ENCODE peak calls at places on chromosome 21, in nine cellular contexts. S is tibial artery, F is brain microvascular endothelial cell, G is foreskin fibroblast, L is cardiac muscle cell, M is endothelial cell, K is Peyer's patch, U is thyroid gland, B is neural progenitor cell. T is an unnamed sample.

GRCh38 chr21:39020751-39021474 is 162.3 kb downstream of the PSMG1 start:
- DNase-seq in S (no peak), F (peak; percentile 47), G (peak; percentile 41), L (peak; percentile 86), M (peak; percentile 52), K (peak; percentile 70), U (peak; percentile 18), B (no peak), T (no peak)

GRCh38 chr21:26753822-26754221 is 91.4 kb downstream of the ADAMTS1 start:
- DNase-seq in S (no peak), F (no peak), G (no peak), L (no peak), M (no peak), K (no peak), U (no peak), B (no peak), T (no peak)

GRCh38 chr21:43906585-43907370 is 41.8 kb downstream of the AGPAT3 start:
- DNase-seq in S (peak; percentile 54), F (no peak), G (no peak), L (no peak), M (no peak), K (no peak), U (no peak), B (no peak), T (no peak)

GRCh38 chr21:30234643-30235042 is 18.7 kb upstream of the CLDN8 start:
- DNase-seq in S (no peak), F (peak; percentile 26), G (peak; percentile 20), L (peak; percentile 43), M (no peak), K (no peak), U (no peak), B (no peak), T (no peak)

GRCh38 chr21:25831300-25831699 is 96.5 kb downstream of the GABPA start:
- DNase-seq in S (no peak), F (no peak), G (no peak), L (no peak), M (no peak), K (no peak), U (no peak), B (no peak), T (no peak)

GRCh38 chr21:26140185-26140584 is 30.4 kb downstream of the APP start:
- DNase-seq in S (peak; percentile 72), F (peak; percentile 99), G (peak; percentile 94), L (peak; percentile 97), M (no peak), K (peak; percentile 56), U (no peak), B (no peak), T (no peak)

GRCh38 chr21:15343066-15343465 is 278.3 kb upstream of the NRIP1 start:
- DNase-seq in S (no peak), F (peak; percentile 14), G (no peak), L (peak; percentile 47), M (no peak), K (no peak), U (no peak), B (no peak), T (no peak)

GRCh38 chr21:26679299-26679698 is 106.2 kb upstream of the CYYR1 start:
- DNase-seq in S (no peak), F (no peak), G (no peak), L (no peak), M (no peak), K (no peak), U (no peak), B (no peak), T (no peak)

GRCh38 chr21:29394051-29394450 is 95.3 kb downstream of the BACH1 start:
- DNase-seq in S (no peak), F (no peak), G (no peak), L (no peak), M (no peak), K (no peak), U (no peak), B (no peak), T (no peak)

GRCh38 chr21:43645414-43645891 is 13.8 kb downstream of the HSF2BP start:
- DNase-seq in S (peak; percentile 82), F (peak; percentile 84), G (no peak), L (peak; percentile 89), M (peak; percentile 49), K (peak; percentile 79), U (no peak), B (peak; percentile 66), T (no peak)

GRCh38 chr21:43782741-43783700 is 6.4 kb upstream of the RRP1 start:
- DNase-seq in S (no peak), F (no peak), G (no peak), L (no peak), M (no peak), K (no peak), U (no peak), B (no peak), T (no peak)

GRCh38 chr21:43835061-43835460 is 30.0 kb upstream of the AGPAT3 start:
- DNase-seq in S (no peak), F (no peak), G (no peak), L (no peak), M (no peak), K (no peak), U (no peak), B (no peak), T (no peak)

GRCh38 chr21:38909109-38909508 is 103.4 kb downstream of the ETS2 start:
- DNase-seq in S (no peak), F (no peak), G (no peak), L (no peak), M (no peak), K (no peak), U (no peak), B (no peak), T (no peak)

GRCh38 chr21:30233636-30234035 is 17.7 kb upstream of the CLDN8 start:
- DNase-seq in S (no peak), F (no peak), G (peak; percentile 3), L (no peak), M (no peak), K (no peak), U (no peak), B (no peak), T (no peak)

GRCh38 chr21:19557488-19557887 is 1153.9 kb upstream of the TMPRSS15 start:
- DNase-seq in S (no peak), F (no peak), G (no peak), L (no peak), M (no peak), K (no peak), U (no peak), B (no peak), T (no peak)

GRCh38 chr21:42983869-42984268 is 9.5 kb downstream of the PKNOX1 start:
- DNase-seq in S (no peak), F (no peak), G (no peak), L (no peak), M (no peak), K (no peak), U (no peak), B (no peak), T (no peak)

GRCh38 chr21:25457411-25457810 is 149.9 kb downstream of the MRPL39 start:
- DNase-seq in S (no peak), F (peak; percentile 39), G (peak; percentile 20), L (peak; percentile 52), M (no peak), K (no peak), U (no peak), B (no peak), T (no peak)

GRCh38 chr21:42640486-42640885 is 12.9 kb upstream of the PDE9A start:
- DNase-seq in S (no peak), F (no peak), G (no peak), L (no peak), M (no peak), K (peak; percentile 71), U (peak; percentile 13), B (no peak), T (no peak)

GRCh38 chr21:39715804-39716397 is 29.1 kb upstream of the IGSF5 start:
- DNase-seq in S (no peak), F (peak; percentile 45), G (peak; percentile 16), L (peak; percentile 47), M (peak; percentile 56), K (peak; percentile 81), U (peak; percentile 66), B (peak; percentile 72), T (peak; percentile 16)

GRCh38 chr21:17930102-17930501 is 110.9 kb upstream of the C21orf91 start:
- DNase-seq in S (no peak), F (no peak), G (no peak), L (no peak), M (no peak), K (no peak), U (no peak), B (peak; percentile 2), T (no peak)
- TF ChIP-seq CTCF in S (no peak), F (no peak), G (no peak), L (no peak), M (no peak), K (no peak), U (no peak), B (no peak), T (no peak)

GRCh38 chr21:45640888-45641479 is 2.5 kb upstream of the PCBP3 start:
- DNase-seq in S (no peak), F (peak; percentile 61), G (peak; percentile 53), L (peak; percentile 87), M (peak; percentile 47), K (peak; percentile 73), U (no peak), B (peak; percentile 66), T (no peak)
- TF ChIP-seq CTCF in S (no peak), F (peak; percentile 47), G (peak; percentile 8), L (peak; percentile 31), M (no peak), K (no peak), U (no peak), B (no peak), T (no peak)

DNA sequence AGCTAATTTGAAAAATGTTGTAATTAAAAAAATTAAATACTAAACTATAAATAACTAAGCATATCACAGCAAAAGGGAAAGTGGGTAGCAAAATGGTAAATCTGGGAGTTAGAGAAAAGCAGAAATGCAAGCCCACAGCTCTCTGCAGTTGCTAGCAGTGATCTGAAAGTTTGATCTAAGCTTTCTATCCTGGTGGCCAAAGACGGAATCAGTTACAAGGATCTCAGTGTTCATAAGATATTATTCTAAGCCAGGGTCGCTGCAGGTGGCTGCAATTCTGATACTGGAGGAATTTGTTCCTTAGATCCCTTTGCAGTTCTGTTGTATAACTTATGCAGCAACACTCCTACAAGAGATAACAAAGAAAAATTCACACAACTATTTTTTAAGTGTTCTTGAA is 363.7 kb downstream of the SETD4 start:
- DNase-seq in S (no peak), F (no peak), G (no peak), L (no peak), M (no peak), K (no peak), U (no peak), B (no peak), T (no peak)
- TF ChIP-seq CTCF in S (no peak), F (peak; percentile 38), G (no peak), L (no peak), M (no peak), K (no peak), U (peak; percentile 37), B (no peak), T (no peak)

GRCh38 chr21:35051287-35051818 is 2.3 kb upstream of the RUNX1 start:
- DNase-seq in S (peak; percentile 88), F (peak; percentile 71), G (peak; percentile 41), L (peak; percentile 95), M (peak; percentile 73), K (peak; percentile 94), U (peak; percentile 68), B (peak; percentile 87), T (peak; percentile 81)
- TF ChIP-seq CTCF in S (no peak), F (peak; percentile 78), G (peak; percentile 21), L (peak; percentile 77), M (peak; percentile 53), K (peak; percentile 80), U (peak; percentile 43), B (peak; percentile 73), T (peak; percentile 71)